ENCODE peak calls at places on chromosomes 4 and X, in ten cellular contexts. M, X, Y, Z, U, R, A, W, E and I are unnamed samples.

GRCh38 chr4:123833156-123833555 is 436.6 kb downstream of the SPRY1 start:
- DNase-seq in M (no peak), U (no peak), Y (no peak), X (no peak), W (no peak), R (no peak), Z (no peak), E (no peak), A (no peak), I (no peak)

GRCh38 chrX:108068121-108068520 is 23.2 kb downstream of the PSMD10 start:
- DNase-seq in R (no peak), X (no peak), A (no peak), E (no peak), Z (no peak), Y (no peak), U (no peak), M (no peak), W (peak), I (no peak)

GRCh38 chr4:71270901-71271300 is 67.9 kb upstream of the SLC4A4 start:
- DNase-seq in R (peak), Z (peak), A (no peak), E (peak), Y (peak), X (no peak), U (no peak), W (no peak), M (no peak), I (no peak)

GRCh38 chrX:16946361-16946964 is at the start of gene REPS2:
- DNase-seq in W (peak), Y (peak), X (peak), Z (peak), E (peak), U (peak), M (peak), A (peak), R (peak), I (peak)

GRCh38 chrX:16827225-16827624 is 41.0 kb downstream of the TXLNG start:
- DNase-seq in Z (no peak), R (no peak), A (no peak), X (no peak), U (no peak), W (peak), M (no peak), E (no peak), Y (no peak), I (no peak)

GRCh38 chr4:2832309-2832980 is 11.2 kb upstream of the ADD1 start:
- DNase-seq in E (no peak), X (no peak), A (no peak), Y (no peak), U (no peak), Z (no peak), M (no peak), R (no peak), W (no peak), I (no peak)

GRCh38 chr4:24730256-24731001 is 64.9 kb upstream of the SOD3 start:
- DNase-seq in W (no peak), R (no peak), Z (no peak), A (no peak), X (no peak), U (no peak), M (no peak), E (peak), Y (no peak), I (no peak)

GRCh38 chrX:28189011-28189410 is 207.8 kb upstream of the DCAF8L1 start:
- DNase-seq in M (no peak), Z (no peak), U (no peak), X (no peak), Y (no peak), A (no peak), E (no peak), R (no peak), W (peak), I (no peak)

GRCh38 chr4:4712800-4713528 is 146.5 kb upstream of the MSX1 start:
- DNase-seq in R (no peak), W (no peak), Z (no peak), A (no peak), M (no peak), Y (no peak), E (no peak), X (no peak), U (no peak), I (no peak)

GRCh38 chr4:158810487-158811215 is 41.8 kb downstream of the FNIP2 start:
- DNase-seq in Y (no peak), M (no peak), R (no peak), A (no peak), X (no peak), W (peak), U (no peak), E (peak), Z (no peak), I (no peak)

GRCh38 chrX:134186362-134187121 is 50.4 kb upstream of the CCDC160 start:
- DNase-seq in A (peak), X (peak), U (no peak), R (no peak), M (no peak), Z (peak), Y (no peak), E (no peak), W (peak), I (no peak)

GRCh38 chrX:12701625-12702024 is 89.6 kb upstream of the PRPS2 start:
- DNase-seq in Y (peak), A (peak), E (peak), Z (peak), W (peak), U (no peak), R (peak), M (peak), X (no peak), I (peak)

GRCh38 chr4:65502151-65502691 is 168.1 kb downstream of the EPHA5 start:
- DNase-seq in R (no peak), Z (no peak), U (no peak), M (no peak), W (peak), A (no peak), X (no peak), E (no peak), Y (no peak), I (no peak)

GRCh38 chrX:17535229-17535628 is 160.2 kb downstream of the NHS start:
- DNase-seq in A (peak), X (no peak), Z (peak), U (no peak), R (no peak), W (peak), M (no peak), E (peak), Y (no peak), I (no peak)

GRCh38 chrX:72475338-72475737 is 97.3 kb downstream of the HDAC8 start:
- DNase-seq in A (no peak), Y (no peak), E (no peak), X (no peak), R (no peak), Z (no peak), U (no peak), W (peak), M (no peak), I (no peak)

GRCh38 chr4:26206339-26206738 is 114.5 kb upstream of the RBPJ start:
- DNase-seq in X (no peak), A (no peak), E (no peak), Z (no peak), U (no peak), M (no peak), R (no peak), Y (peak), W (no peak), I (no peak)

GRCh38 chr4:17817027-17817426 is 6.2 kb downstream of the NCAPG start:
- DNase-seq in X (no peak), U (no peak), R (no peak), E (no peak), Z (peak), M (no peak), W (peak), Y (peak), A (no peak), I (peak)

GRCh38 chr4:52638717-52639116 is 20.4 kb downstream of the USP46 start:
- DNase-seq in U (no peak), A (no peak), X (no peak), R (no peak), Y (no peak), Z (peak), E (no peak), M (no peak), W (no peak), I (no peak)

GRCh38 chrX:13092455-13092941 is 48.1 kb upstream of the FAM9C start:
- DNase-seq in E (peak), U (peak), W (no peak), M (no peak), R (no peak), Z (no peak), X (peak), Y (no peak), A (peak), I (no peak)

GRCh38 chrX:12137982-12138365 is 299 bp upstream of the FRMPD4 start:
- DNase-seq in M (no peak), R (no peak), E (no peak), Y (peak), A (no peak), W (peak), U (no peak), X (no peak), Z (no peak), I (no peak)

GRCh38 chr4:4711902-4712301 is 147.6 kb upstream of the MSX1 start:
- DNase-seq in Y (no peak), W (no peak), X (no peak), A (no peak), R (no peak), E (no peak), M (no peak), U (no peak), Z (no peak), I (no peak)